ENCODE peak calls at places on chromosome 11, in four cellular contexts. One of them, this sample, is unnamed.

GRCh38 chr11:35261197-35261596 is 122.2 kb downstream of the CD44 start:
- DNase-seq in HCT116: no peak
- DNase-seq in H1: no peak
- DNase-seq in K562: no peak
- DNase-seq in this sample: no peak

GRCh38 chr11:61657566-61657965 is 22.6 kb upstream of the DAGLA start:
- DNase-seq in HCT116: no peak
- DNase-seq in H1: no peak
- DNase-seq in K562: no peak
- DNase-seq in this sample: no peak

GRCh38 chr11:130420478-130421198 is 7.8 kb downstream of the ADAMTS8 start:
- DNase-seq in HCT116: no peak
- DNase-seq in H1: no peak
- DNase-seq in K562: no peak
- DNase-seq in this sample: no peak

GRCh38 chr11:64250875-64251721 is at the start of gene PLCB3:
- DNase-seq in HCT116: no peak
- DNase-seq in H1: no peak
- DNase-seq in K562: peak; percentile 69
- DNase-seq in this sample: no peak

GRCh38 chr11:132343445-132343844 is 973.0 kb downstream of the NTM start:
- DNase-seq in HCT116: no peak
- DNase-seq in H1: no peak
- DNase-seq in K562: no peak
- DNase-seq in this sample: no peak

GRCh38 chr11:120752668-120753067 is 241.1 kb downstream of the GRIK4 start:
- DNase-seq in HCT116: no peak
- DNase-seq in H1: no peak
- DNase-seq in K562: no peak
- DNase-seq in this sample: no peak

GRCh38 chr11:101600948-101601347 is 17.1 kb upstream of the TRPC6 start:
- DNase-seq in HCT116: no peak
- DNase-seq in H1: no peak
- DNase-seq in K562: no peak
- DNase-seq in this sample: no peak

GRCh38 chr11:93089474-93090102 is 108.2 kb downstream of the SLC36A4 start:
- DNase-seq in HCT116: peak; percentile 52
- DNase-seq in H1: no peak
- DNase-seq in K562: peak; percentile 22
- DNase-seq in this sample: no peak

GRCh38 chr11:130131957-130132850 is 27.4 kb upstream of the ST14 start:
- DNase-seq in HCT116: peak; percentile 53
- DNase-seq in H1: peak; percentile 17
- DNase-seq in K562: peak; percentile 73
- DNase-seq in this sample: peak; percentile 35

GRCh38 chr11:63490551-63491239 is at the start of gene PLAAT5:
- DNase-seq in HCT116: no peak
- DNase-seq in H1: no peak
- DNase-seq in K562: no peak
- DNase-seq in this sample: no peak

GRCh38 chr11:1480555-1481482 is 5.8 kb downstream of the MOB2 start:
- DNase-seq in HCT116: no peak
- DNase-seq in H1: no peak
- DNase-seq in K562: no peak
- DNase-seq in this sample: no peak

GRCh38 chr11:10654211-10655150 is 39.1 kb downstream of the IRAG1 start:
- DNase-seq in HCT116: peak; percentile 55
- DNase-seq in H1: no peak
- DNase-seq in K562: peak; percentile 89
- DNase-seq in this sample: peak; percentile 27

GRCh38 chr11:7892059-7892699 is 38.9 kb downstream of the OR10A6 start:
- DNase-seq in HCT116: no peak
- DNase-seq in H1: no peak
- DNase-seq in K562: no peak
- DNase-seq in this sample: no peak

GRCh38 chr11:132535830-132536229 is 996.5 kb downstream of the OPCML start:
- DNase-seq in HCT116: no peak
- DNase-seq in H1: no peak
- DNase-seq in K562: no peak
- DNase-seq in this sample: no peak

GRCh38 chr11:65366340-65366773 is 11.8 kb downstream of the TIGD3 start:
- DNase-seq in HCT116: peak; percentile 67
- DNase-seq in H1: no peak
- DNase-seq in K562: peak; percentile 83
- DNase-seq in this sample: peak; percentile 70

GRCh38 chr11:128865490-128865889 is 1.6 kb downstream of the KCNJ1 start:
- DNase-seq in HCT116: no peak
- DNase-seq in H1: no peak
- DNase-seq in K562: no peak
- DNase-seq in this sample: no peak

GRCh38 chr11:29293825-29294224 is 723.0 kb downstream of the KCNA4 start:
- DNase-seq in HCT116: peak; percentile 18
- DNase-seq in H1: no peak
- DNase-seq in K562: no peak
- DNase-seq in this sample: no peak

GRCh38 chr11:62830904-62831519 is 839 bp downstream of the STX5 start:
- DNase-seq in HCT116: peak; percentile 22
- DNase-seq in H1: no peak
- DNase-seq in K562: no peak
- DNase-seq in this sample: no peak

GRCh38 chr11:82867495-82868082 is 32.6 kb downstream of the PRCP start:
- DNase-seq in HCT116: peak; percentile 64
- DNase-seq in H1: peak; percentile 9
- DNase-seq in K562: peak; percentile 86
- DNase-seq in this sample: peak; percentile 79

GRCh38 chr11:65108469-65109123 is 3.1 kb upstream of the TM7SF2 start:
- DNase-seq in HCT116: no peak
- DNase-seq in H1: no peak
- DNase-seq in K562: no peak
- DNase-seq in this sample: no peak

GRCh38 chr11:130637566-130637965 is 189.1 kb downstream of the ADAMTS15 start:
- DNase-seq in HCT116: no peak
- DNase-seq in H1: no peak
- DNase-seq in K562: no peak
- DNase-seq in this sample: no peak

GRCh38 chr11:92211576-92212167 is 12.9 kb upstream of the FAT3 start:
- DNase-seq in HCT116: no peak
- DNase-seq in H1: no peak
- DNase-seq in K562: no peak
- DNase-seq in this sample: no peak

GRCh38 chr11:110467556-110467955 is 37.8 kb downstream of the FDX1 start:
- DNase-seq in HCT116: no peak
- DNase-seq in H1: no peak
- DNase-seq in K562: no peak
- DNase-seq in this sample: no peak

GRCh38 chr11:110468095-110468494 is 38.3 kb downstream of the FDX1 start:
- DNase-seq in HCT116: no peak
- DNase-seq in H1: no peak
- DNase-seq in K562: no peak
- DNase-seq in this sample: no peak

GRCh38 chr11:110469101-110469500 is 39.4 kb downstream of the FDX1 start:
- DNase-seq in HCT116: no peak
- DNase-seq in H1: no peak
- DNase-seq in K562: no peak
- DNase-seq in this sample: no peak

GRCh38 chr11:110463153-110463552 is 33.4 kb downstream of the FDX1 start:
- DNase-seq in HCT116: no peak
- DNase-seq in H1: peak; percentile 17
- DNase-seq in K562: peak; percentile 51
- DNase-seq in this sample: peak; percentile 33
- TF ChIP-seq YY1 in HCT116: no peak
- TF ChIP-seq YY1 in H1: no peak
- TF ChIP-seq YY1 in K562: no peak
- TF ChIP-seq YY1 in this sample: no peak

GRCh38 chr11:45892856-45893255 is 7.4 kb downstream of the MAPK8IP1 start:
- DNase-seq in HCT116: no peak
- DNase-seq in H1: no peak
- DNase-seq in K562: no peak
- DNase-seq in this sample: no peak
- H3K4me1 ChIP-seq in HCT116: peaks cover 3% of the 10 kb centered on the region
- H3K4me1 ChIP-seq in H1: peaks cover 13% of the 10 kb centered on the region
- H3K4me1 ChIP-seq in K562: peaks cover 11% of the 10 kb centered on the region
- H3K4me1 ChIP-seq in this sample: peaks cover 30% of the 10 kb centered on the region

GRCh38 chr11:66851698-66852465 is 5.0 kb upstream of the LRFN4 start:
- DNase-seq in HCT116: no peak
- DNase-seq in H1: no peak
- DNase-seq in K562: peak; percentile 58
- DNase-seq in this sample: no peak
- TF ChIP-seq YY1 in HCT116: no peak
- TF ChIP-seq YY1 in H1: no peak
- TF ChIP-seq YY1 in K562: no peak
- TF ChIP-seq YY1 in this sample: no peak

GRCh38 chr11:114060402-114061052 is 1.0 kb downstream of the ZBTB16 start:
- DNase-seq in HCT116: no peak
- DNase-seq in H1: no peak
- DNase-seq in K562: no peak
- DNase-seq in this sample: no peak

GRCh38 chr11:114062272-114062671 is 2.8 kb downstream of the ZBTB16 start:
- DNase-seq in HCT116: no peak
- DNase-seq in H1: no peak
- DNase-seq in K562: no peak
- DNase-seq in this sample: no peak

GRCh38 chr11:114059984-114060401 is 482 bp downstream of the ZBTB16 start:
- DNase-seq in HCT116: no peak
- DNase-seq in H1: no peak
- DNase-seq in K562: peak; percentile 38
- DNase-seq in this sample: no peak

GRCh38 chr11:114059278-114059983 is at the start of gene ZBTB16:
- DNase-seq in HCT116: no peak
- DNase-seq in H1: peak; percentile 61
- DNase-seq in K562: peak; percentile 21
- DNase-seq in this sample: peak; percentile 48

GRCh38 chr11:114061053-114062049 is 1.8 kb downstream of the ZBTB16 start:
- DNase-seq in HCT116: no peak
- DNase-seq in H1: no peak
- DNase-seq in K562: no peak
- DNase-seq in this sample: no peak
- H3K4me1 ChIP-seq in HCT116: no peaks in the 10 kb centered on the region
- H3K4me1 ChIP-seq in H1: peaks cover 11% of the 10 kb centered on the region
- H3K4me1 ChIP-seq in K562: peaks cover 24% of the 10 kb centered on the region
- H3K4me1 ChIP-seq in this sample: peaks cover 6% of the 10 kb centered on the region

GRCh38 chr11:69274531-69275016 is 19.4 kb upstream of the MYEOV start:
- DNase-seq in HCT116: no peak
- DNase-seq in H1: no peak
- DNase-seq in K562: no peak
- DNase-seq in this sample: no peak

GRCh38 chr11:69278091-69278867 is 15.7 kb upstream of the MYEOV start:
- DNase-seq in HCT116: no peak
- DNase-seq in H1: no peak
- DNase-seq in K562: no peak
- DNase-seq in this sample: no peak

GRCh38 chr11:69275178-69275577 is 18.8 kb upstream of the MYEOV start:
- DNase-seq in HCT116: no peak
- DNase-seq in H1: no peak
- DNase-seq in K562: no peak
- DNase-seq in this sample: no peak

GRCh38 chr11:69276165-69276564 is 17.8 kb upstream of the MYEOV start:
- DNase-seq in HCT116: no peak
- DNase-seq in H1: no peak
- DNase-seq in K562: no peak
- DNase-seq in this sample: no peak

GRCh38 chr11:69277074-69277809 is 16.7 kb upstream of the MYEOV start:
- DNase-seq in HCT116: no peak
- DNase-seq in H1: no peak
- DNase-seq in K562: no peak
- DNase-seq in this sample: no peak
- TF ChIP-seq YY1 in HCT116: no peak
- TF ChIP-seq YY1 in H1: no peak
- TF ChIP-seq YY1 in K562: no peak
- TF ChIP-seq YY1 in this sample: no peak

DNA sequence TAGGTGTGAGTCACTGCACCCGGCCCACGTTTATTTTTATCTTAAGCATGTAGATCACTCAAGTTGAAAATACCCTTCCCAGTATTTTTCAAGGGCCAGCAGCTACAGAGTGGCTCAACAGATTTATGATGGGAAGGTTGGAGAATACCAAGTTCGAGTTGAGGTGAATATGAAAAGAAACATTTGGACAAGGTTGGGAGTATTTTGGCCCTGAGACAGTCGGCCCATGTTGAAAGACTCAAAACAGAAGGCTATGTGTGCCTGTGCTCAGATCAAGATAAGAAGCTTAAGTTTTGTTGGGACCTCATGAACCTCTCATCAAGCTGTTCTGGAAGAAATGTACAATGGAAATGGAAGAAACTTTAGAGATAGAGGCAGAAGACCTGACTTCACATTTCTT is 199.1 kb downstream of the DBX1 start:
- DNase-seq in HCT116: no peak
- DNase-seq in H1: no peak
- DNase-seq in K562: no peak
- DNase-seq in this sample: no peak
- H3K4me1 ChIP-seq in HCT116: no peaks in the 10 kb centered on the region
- H3K4me1 ChIP-seq in H1: no peaks in the 10 kb centered on the region
- H3K4me1 ChIP-seq in K562: no peaks in the 10 kb centered on the region
- H3K4me1 ChIP-seq in this sample: peaks cover 2% of the 10 kb centered on the region

DNA sequence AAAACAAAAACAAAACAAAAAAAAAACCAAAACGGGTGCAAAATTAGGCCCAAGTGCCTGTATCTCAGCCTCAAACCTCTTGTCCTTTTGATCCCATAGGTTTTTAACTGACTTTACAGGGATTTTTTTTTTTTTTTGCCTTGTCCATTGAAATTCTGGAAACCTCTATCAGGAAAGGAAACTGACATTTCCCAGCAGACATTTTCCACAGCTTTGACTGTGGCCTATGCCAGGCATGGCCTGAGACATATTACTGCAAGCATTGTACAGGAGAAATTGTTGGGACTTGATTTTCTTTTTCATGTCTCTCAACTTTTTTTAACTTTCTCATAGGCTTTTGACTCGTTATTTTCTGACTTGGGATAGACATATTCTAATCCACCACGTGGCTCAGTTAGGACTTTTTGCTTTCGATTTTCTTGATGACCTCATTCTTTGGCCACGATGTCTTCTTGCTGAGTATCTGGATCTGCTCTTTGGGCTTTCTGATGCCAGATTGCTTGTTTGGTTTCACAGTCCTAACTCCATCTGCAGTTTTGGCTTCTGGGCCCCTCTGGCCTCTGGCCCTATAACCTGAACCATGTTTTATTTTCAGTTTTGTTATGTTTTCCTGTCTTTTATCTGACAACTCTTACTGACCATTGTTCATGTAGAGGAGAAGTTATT is 336.1 kb upstream of the C11orf87 start:
- DNase-seq in HCT116: no peak
- DNase-seq in H1: no peak
- DNase-seq in K562: no peak
- DNase-seq in this sample: no peak
- TF ChIP-seq YY1 in HCT116: no peak
- TF ChIP-seq YY1 in H1: no peak
- TF ChIP-seq YY1 in K562: no peak
- TF ChIP-seq YY1 in this sample: no peak

GRCh38 chr11:17814546-17814945 is 80.0 kb downstream of the KCNC1 start:
- DNase-seq in HCT116: no peak
- DNase-seq in H1: no peak
- DNase-seq in K562: no peak
- DNase-seq in this sample: no peak
- H3K4me1 ChIP-seq in HCT116: no peaks in the 10 kb centered on the region
- H3K4me1 ChIP-seq in H1: no peaks in the 10 kb centered on the region
- H3K4me1 ChIP-seq in K562: no peaks in the 10 kb centered on the region
- H3K4me1 ChIP-seq in this sample: no peaks in the 10 kb centered on the region

This sample was measured in NT2/D1.